ENCODE peak calls at places on chromosome 7, in six cellular contexts. K, N, O, C, M and S are unnamed samples.

GRCh38 chr7:53397911-53398310 is 362.5 kb downstream of the POM121L12 start:
- DNase-seq in K (no peak), N (no peak), O (no peak), C (no peak), M (no peak), S (no peak)

GRCh38 chr7:71637578-71637977 is 505.6 kb downstream of the GALNT17 start:
- DNase-seq in K (no peak), N (no peak), O (no peak), C (no peak), M (no peak), S (no peak)

GRCh38 chr7:2412587-2413201 is 9.3 kb downstream of the CHST12 start:
- DNase-seq in K (no peak), N (no peak), O (no peak), C (peak), M (no peak), S (no peak)

GRCh38 chr7:134367956-134368749 is 51.4 kb upstream of the SLC35B4 start:
- DNase-seq in K (no peak), N (no peak), O (no peak), C (no peak), M (no peak), S (no peak)

GRCh38 chr7:104839842-104840241 is 174.2 kb upstream of the KMT2E start:
- DNase-seq in K (no peak), N (no peak), O (no peak), C (no peak), M (no peak), S (no peak)

GRCh38 chr7:6023974-6024435 is 7.2 kb upstream of the ANKRD61 start:
- DNase-seq in K (peak), N (no peak), O (no peak), C (no peak), M (no peak), S (no peak)

GRCh38 chr7:18459439-18459838 is 36.1 kb upstream of the HDAC9 start:
- DNase-seq in K (no peak), N (no peak), O (no peak), C (no peak), M (no peak), S (no peak)

GRCh38 chr7:139743267-139743966 is 34.4 kb downstream of the HIPK2 start:
- DNase-seq in K (no peak), N (no peak), O (no peak), C (no peak), M (no peak), S (no peak)

GRCh38 chr7:156865493-156865892 is 27.5 kb downstream of the LMBR1 start:
- DNase-seq in K (no peak), N (no peak), O (peak), C (no peak), M (no peak), S (no peak)

GRCh38 chr7:158413962-158414961 is 173.4 kb downstream of the PTPRN2 start:
- DNase-seq in K (no peak), N (no peak), O (no peak), C (no peak), M (no peak), S (no peak)

GRCh38 chr7:140672382-140673062 is at the start of gene ADCK2:
- DNase-seq in K (peak), N (peak), O (peak), C (no peak), M (peak), S (peak)

GRCh38 chr7:140062118-140062527 is 628 bp downstream of the PARP12 start:
- DNase-seq in K (peak), N (no peak), O (no peak), C (no peak), M (no peak), S (peak)

GRCh38 chr7:150587551-150587950 is 20.4 kb downstream of the GIMAP4 start:
- DNase-seq in K (no peak), N (no peak), O (no peak), C (no peak), M (no peak), S (no peak)

GRCh38 chr7:98400538-98401427 is at the start of gene BAIAP2L1:
- DNase-seq in K (peak), N (peak), O (peak), C (peak), M (peak), S (peak)

GRCh38 chr7:126605056-126605455 is 647.7 kb downstream of the GRM8 start:
- DNase-seq in K (no peak), N (no peak), O (no peak), C (no peak), M (no peak), S (no peak)

GRCh38 chr7:157411580-157411979 is 74.8 kb downstream of the DNAJB6 start:
- DNase-seq in K (peak), N (no peak), O (no peak), C (no peak), M (peak), S (peak)

GRCh38 chr7:104805449-104806317 is 208.3 kb upstream of the KMT2E start:
- DNase-seq in K (no peak), N (no peak), O (no peak), C (no peak), M (no peak), S (no peak)

DNA sequence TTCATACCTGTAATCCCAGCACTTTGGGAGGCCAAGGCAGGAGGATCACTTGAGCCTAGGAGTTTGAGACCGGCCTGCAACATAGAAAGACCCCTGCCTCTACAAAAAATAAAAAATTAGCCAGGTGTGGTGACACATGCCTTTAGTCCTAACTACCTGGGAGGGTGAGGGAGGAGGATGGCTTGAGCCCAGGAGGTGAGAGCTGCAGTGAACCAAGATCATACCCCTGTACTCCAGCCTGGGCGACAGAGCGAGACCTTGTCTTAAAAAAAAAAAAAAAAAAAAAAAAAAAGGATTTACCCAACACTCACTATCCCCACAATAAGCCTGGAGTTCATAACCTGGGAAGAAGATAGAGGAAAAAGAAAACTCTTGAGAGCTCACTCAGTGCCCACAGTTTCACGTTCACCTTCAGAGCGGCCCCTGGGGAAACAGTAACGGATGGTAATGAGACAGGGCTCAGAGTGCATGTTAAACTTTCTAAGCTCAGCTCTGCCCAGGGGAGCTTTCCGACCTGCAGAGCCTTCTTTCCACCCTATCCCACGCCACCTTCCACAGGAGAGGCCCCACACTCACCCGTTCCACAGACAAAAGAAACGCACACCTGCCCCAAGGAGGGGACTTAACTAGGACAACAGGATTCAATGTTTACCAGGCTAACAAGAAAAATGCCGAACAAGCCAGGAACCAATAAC is 259.8 kb upstream of the KLF14 start:
- DNase-seq in K (no peak), N (no peak), O (no peak), C (no peak), M (no peak), S (no peak)
- H3K27ac ChIP-seq in K (peak), N (peak), O (no peak), C (no peak), M (peak), S (peak)

DNA sequence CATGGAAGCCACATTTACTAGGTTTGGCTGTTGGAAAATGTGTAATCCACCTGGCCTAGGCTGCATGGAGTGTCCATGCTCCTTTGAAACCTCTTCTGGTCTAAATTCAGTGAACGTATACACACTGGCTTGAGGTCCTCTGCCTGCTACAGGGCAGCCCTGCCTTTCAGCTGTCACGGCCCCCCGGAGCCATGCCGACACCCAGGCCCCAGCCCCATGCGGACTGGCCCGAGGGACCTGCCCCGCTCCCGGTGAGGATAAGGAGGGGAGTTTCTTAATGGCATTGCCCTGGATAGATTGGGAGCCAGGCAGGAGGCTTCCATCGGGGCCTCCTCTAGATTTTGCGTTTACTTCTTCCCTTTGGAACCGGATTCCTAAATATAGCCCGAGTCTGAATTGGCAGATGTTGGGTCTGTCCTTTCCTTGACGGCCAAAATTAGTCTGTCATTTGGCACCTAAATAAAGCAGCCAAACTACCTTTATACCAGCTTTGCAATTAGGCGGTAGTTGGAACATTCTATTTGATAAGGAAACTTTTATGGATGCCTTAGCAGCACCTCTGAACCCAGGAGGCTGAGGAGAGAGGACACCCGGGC is 72.1 kb upstream of the SH2B2 start:
- DNase-seq in K (no peak), N (no peak), O (no peak), C (no peak), M (no peak), S (no peak)
- H3K27ac ChIP-seq in K (no peak), N (no peak), O (no peak), C (no peak), M (peak), S (no peak)

DNA sequence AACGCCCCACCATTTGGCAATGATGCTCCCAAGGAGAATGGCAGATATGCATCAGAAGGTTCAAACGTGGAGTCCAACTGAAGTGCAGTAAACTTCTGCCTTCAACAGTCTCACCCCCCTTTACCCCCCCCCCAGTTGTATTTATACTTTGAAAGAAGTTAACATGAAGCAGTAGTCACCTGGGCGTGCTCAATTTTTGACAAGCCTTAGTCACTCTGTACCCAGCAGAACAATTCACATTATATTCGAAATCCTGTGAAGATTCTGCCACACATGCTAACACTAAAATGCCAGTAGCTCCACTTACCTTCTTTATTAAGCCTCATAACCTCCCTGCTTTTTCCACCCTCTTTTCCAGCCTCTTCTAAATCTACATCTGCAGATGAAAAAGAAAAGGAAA is 894 bp downstream of the ATXN7L1 start:
- DNase-seq in K (no peak), N (no peak), O (no peak), C (no peak), M (no peak), S (no peak)
- H3K27ac ChIP-seq in K (no peak), N (no peak), O (no peak), C (peak), M (peak), S (peak)

GRCh38 chr7:94514140-94514889 is 4.7 kb downstream of the CASD1 start:
- DNase-seq in K (no peak), N (no peak), O (no peak), C (no peak), M (no peak), S (no peak)
- H3K27ac ChIP-seq in K (no peak), N (no peak), O (no peak), C (no peak), M (no peak), S (no peak)

GRCh38 chr7:46819819-46820218 is 762.1 kb downstream of the TNS3 start:
- DNase-seq in K (no peak), N (no peak), O (no peak), C (no peak), M (no peak), S (no peak)
- H3K27ac ChIP-seq in K (no peak), N (no peak), O (no peak), C (no peak), M (no peak), S (no peak)

DNA sequence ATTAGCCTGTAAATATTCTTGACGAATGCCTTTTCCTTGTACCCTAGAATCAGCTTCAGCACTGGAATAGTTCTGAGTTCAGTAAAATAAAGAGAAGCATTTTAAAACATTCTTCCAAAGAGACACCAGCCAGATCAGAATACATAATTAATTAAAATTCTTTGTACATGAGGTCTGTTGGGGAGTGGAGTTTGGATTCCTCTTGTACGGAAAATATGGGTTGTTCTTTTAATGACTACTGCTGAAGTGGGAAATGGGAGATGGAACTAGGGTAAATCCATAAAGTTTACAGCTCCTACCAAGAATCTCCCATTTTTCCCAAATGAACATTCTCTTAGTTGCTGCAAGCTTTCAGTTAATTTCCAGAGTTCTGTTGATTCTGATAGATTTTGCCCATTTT is 409.0 kb upstream of the SEMA3C start:
- DNase-seq in K (no peak), N (no peak), O (no peak), C (no peak), M (no peak), S (no peak)
- H3K27ac ChIP-seq in K (no peak), N (no peak), O (no peak), C (no peak), M (no peak), S (no peak)

DNA sequence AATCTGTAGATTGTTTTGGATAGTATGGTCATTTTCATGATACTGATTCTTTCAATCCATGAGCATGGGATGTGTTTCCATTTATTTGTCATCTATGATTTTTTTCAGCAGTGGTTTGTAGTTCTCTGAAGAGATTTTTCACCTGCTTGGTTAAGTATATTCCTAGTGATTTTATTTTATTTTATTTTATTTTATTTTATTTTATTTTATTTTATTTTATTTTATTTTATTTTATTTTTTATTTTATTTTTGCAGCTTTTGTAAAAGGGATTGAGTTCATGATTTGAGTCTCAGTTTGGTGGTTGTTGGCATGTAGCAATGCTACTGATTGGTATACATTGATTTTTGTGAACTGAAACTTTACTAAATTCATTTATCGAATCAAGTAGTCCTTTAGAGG is 404.2 kb downstream of the SDK1 start:
- DNase-seq in K (no peak), N (no peak), O (no peak), C (no peak), M (no peak), S (no peak)
- H3K27ac ChIP-seq in K (no peak), N (no peak), O (no peak), C (no peak), M (no peak), S (no peak)